ENCODE peak calls at places on chromosome 1, in four cellular contexts. S is IMR-90, V is endothelial cell of umbilical vein, E is K562. Q is an unnamed sample.

GRCh38 chr1:49694251-49694827 is 329.4 kb downstream of the AGBL4 start:
- DNase-seq in S (no peak), V (no peak), E (no peak), Q (no peak)

GRCh38 chr1:22932803-22933470 is 39.7 kb downstream of the LACTBL1 start:
- DNase-seq in S (no peak), V (no peak), E (no peak), Q (no peak)

GRCh38 chr1:106526650-106527049 is 529.8 kb upstream of the PRMT6 start:
- DNase-seq in S (peak; percentile 46), V (no peak), E (no peak), Q (peak; percentile 30)

GRCh38 chr1:100851726-100852125 is 42.9 kb downstream of the EXTL2 start:
- DNase-seq in S (no peak), V (no peak), E (no peak), Q (no peak)

GRCh38 chr1:221793439-221794078 is 51.7 kb upstream of the DUSP10 start:
- DNase-seq in S (no peak), V (no peak), E (no peak), Q (no peak)

GRCh38 chr1:53278294-53278693 is 40.0 kb upstream of the MAGOH start:
- DNase-seq in S (peak; percentile 7), V (peak; percentile 36), E (peak; percentile 62), Q (no peak)

GRCh38 chr1:44408181-44409018 is 3.3 kb downstream of the RNF220 start:
- DNase-seq in S (no peak), V (no peak), E (no peak), Q (no peak)

GRCh38 chr1:53314606-53315005 is 13.3 kb downstream of the LRP8 start:
- DNase-seq in S (no peak), V (no peak), E (no peak), Q (no peak)

GRCh38 chr1:108624069-108624468 is 36.8 kb downstream of the HENMT1 start:
- DNase-seq in S (no peak), V (no peak), E (no peak), Q (no peak)

GRCh38 chr1:155981266-155982088 is 3.1 kb upstream of the ARHGEF2 start:
- DNase-seq in S (peak; percentile 89), V (peak; percentile 55), E (peak; percentile 78), Q (no peak)

GRCh38 chr1:20115916-20116315 is 3.4 kb downstream of the PLA2G2D start:
- DNase-seq in S (no peak), V (no peak), E (no peak), Q (no peak)

GRCh38 chr1:80836505-80836904 is 964.2 kb upstream of the ADGRL2 start:
- DNase-seq in S (no peak), V (no peak), E (no peak), Q (no peak)

GRCh38 chr1:100304921-100305320 is 38.9 kb downstream of the RTCA start:
- DNase-seq in S (no peak), V (no peak), E (no peak), Q (no peak)

GRCh38 chr1:29631361-29631760 is 395.0 kb downstream of the PTPRU start:
- DNase-seq in S (peak; percentile 66), V (no peak), E (no peak), Q (no peak)

GRCh38 chr1:97202981-97203380 is 481.4 kb downstream of the PTBP2 start:
- DNase-seq in S (no peak), V (no peak), E (no peak), Q (no peak)

GRCh38 chr1:235783148-235783776 is 83.4 kb downstream of the LYST start:
- DNase-seq in S (peak; percentile 73), V (peak; percentile 52), E (peak; percentile 34), Q (no peak)

GRCh38 chr1:93605812-93606512 is 75.7 kb downstream of the BCAR3 start:
- DNase-seq in S (peak; percentile 97), V (peak; percentile 43), E (no peak), Q (no peak)

GRCh38 chr1:26275580-26276431 is 4.1 kb upstream of the SH3BGRL3 start:
- DNase-seq in S (peak; percentile 95), V (peak; percentile 93), E (peak; percentile 95), Q (peak; percentile 91)

GRCh38 chr1:47409311-47410085 is 6.6 kb upstream of the FOXE3 start:
- DNase-seq in S (peak; percentile 84), V (no peak), E (peak; percentile 24), Q (no peak)

GRCh38 chr1:22801753-22802152 is 91.1 kb downstream of the EPHB2 start:
- DNase-seq in S (no peak), V (no peak), E (no peak), Q (no peak)

GRCh38 chr1:19154876-19155275 is 55.2 kb downstream of the UBR4 start:
- DNase-seq in S (no peak), V (no peak), E (no peak), Q (no peak)

GRCh38 chr1:112544753-112545152 is 36.0 kb downstream of the WNT2B start:
- DNase-seq in S (peak; percentile 55), V (peak; percentile 49), E (no peak), Q (no peak)

GRCh38 chr1:19866758-19867157 is 15.4 kb upstream of the OTUD3 start:
- DNase-seq in S (no peak), V (no peak), E (no peak), Q (no peak)

GRCh38 chr1:65493792-65494191 is 73.3 kb downstream of the LEPR start:
- DNase-seq in S (no peak), V (peak; percentile 90), E (no peak), Q (no peak)

GRCh38 chr1:165795894-165796293 is 27.2 kb upstream of the TMCO1 start:
- DNase-seq in S (no peak), V (no peak), E (no peak), Q (no peak)

GRCh38 chr1:43235451-43236121 is 34.2 kb upstream of the TMEM125 start:
- DNase-seq in S (no peak), V (no peak), E (no peak), Q (no peak)

GRCh38 chr1:28860332-28861073 is 48.5 kb downstream of the OPRD1 start:
- DNase-seq in S (no peak), V (peak; percentile 36), E (peak; percentile 41), Q (peak; percentile 55)

GRCh38 chr1:84693774-84694173 is 3.5 kb upstream of the SSX2IP start:
- DNase-seq in S (no peak), V (no peak), E (no peak), Q (no peak)

GRCh38 chr1:202994756-202995155 is 12.4 kb upstream of the TMEM183A start:
- DNase-seq in S (no peak), V (no peak), E (no peak), Q (no peak)

GRCh38 chr1:203001986-203002385 is 5.2 kb upstream of the TMEM183A start:
- DNase-seq in S (no peak), V (no peak), E (no peak), Q (no peak)

GRCh38 chr1:203000217-203000944 is 6.8 kb upstream of the TMEM183A start:
- DNase-seq in S (no peak), V (no peak), E (no peak), Q (no peak)

GRCh38 chr1:203002951-203003350 is 4.2 kb upstream of the TMEM183A start:
- DNase-seq in S (no peak), V (no peak), E (no peak), Q (no peak)

GRCh38 chr1:202998836-202999750 is 8.1 kb upstream of the TMEM183A start:
- DNase-seq in S (peak; percentile 52), V (peak; percentile 69), E (peak; percentile 86), Q (no peak)
- H3K4me3 ChIP-seq in S (no peak overlapping the region), V (no peak overlapping the region), E (no peak overlapping the region), Q (no peak overlapping the region)

DNA sequence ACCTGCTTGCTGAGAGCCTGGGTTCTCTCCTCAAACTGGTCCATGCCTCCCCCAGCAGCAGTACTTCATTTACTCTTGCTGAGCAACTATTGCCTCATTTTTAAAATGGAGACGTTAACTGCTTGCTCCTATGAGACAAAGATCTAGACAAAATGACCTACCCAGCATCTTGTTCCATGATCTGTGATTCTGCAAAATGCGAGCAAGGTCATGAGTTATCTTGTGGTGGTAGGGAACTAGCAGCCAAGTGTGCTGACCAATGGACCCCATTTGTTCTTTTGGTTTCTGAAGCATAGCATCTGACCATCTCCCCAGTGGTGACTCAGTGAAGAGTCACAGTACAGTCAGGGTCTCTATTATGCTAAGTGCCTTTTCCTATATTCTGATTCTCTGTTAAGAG is 40.4 kb downstream of the TBX15 start:
- DNase-seq in S (peak; percentile 46), V (no peak), E (no peak), Q (no peak)
- H3K4me1 ChIP-seq in S (no peaks in the 10 kb centered on the region), V (no peaks in the 10 kb centered on the region), E (no peaks in the 10 kb centered on the region), Q (no peaks in the 10 kb centered on the region)

GRCh38 chr1:167764458-167765330 is 42.9 kb downstream of the MPZL1 start:
- DNase-seq in S (peak; percentile 56), V (no peak), E (no peak), Q (no peak)

GRCh38 chr1:167770127-167770526 is 48.3 kb downstream of the MPZL1 start:
- DNase-seq in S (no peak), V (no peak), E (peak; percentile 51), Q (no peak)

GRCh38 chr1:167766538-167766937 is 44.8 kb downstream of the MPZL1 start:
- DNase-seq in S (no peak), V (no peak), E (no peak), Q (no peak)

GRCh38 chr1:167765496-167765895 is 43.7 kb downstream of the MPZL1 start:
- DNase-seq in S (no peak), V (no peak), E (no peak), Q (no peak)

DNA sequence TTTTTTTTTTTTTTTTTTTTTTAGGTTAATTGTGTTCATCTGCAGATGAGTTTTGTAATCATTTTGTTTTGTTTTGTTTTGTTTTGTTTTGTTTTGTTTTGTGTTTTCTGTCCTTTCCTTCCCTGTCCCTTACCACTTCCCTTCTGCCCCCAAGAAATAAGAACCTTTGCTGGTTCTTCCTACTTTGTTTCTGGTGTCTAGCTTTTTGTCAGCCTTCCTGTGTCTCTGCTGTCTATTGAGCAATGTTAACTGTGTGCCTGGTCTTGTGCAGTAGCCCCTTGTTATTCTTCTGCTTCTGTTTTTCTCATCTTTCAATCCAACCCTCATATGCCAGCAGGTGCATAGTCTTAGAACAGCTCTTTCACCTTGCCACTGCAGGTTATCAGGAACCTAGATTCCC is 46.0 kb downstream of the MPZL1 start:
- DNase-seq in S (no peak), V (no peak), E (no peak), Q (no peak)
- H3K9me1 ChIP-seq in S (peaks cover 11% of the 10 kb centered on the region), V (no peaks in the 10 kb centered on the region), E (no peaks in the 10 kb centered on the region), Q (no peaks in the 10 kb centered on the region)

GRCh38 chr1:34863501-34863900 is 4.0 kb upstream of the SMIM12 start:
- DNase-seq in S (no peak), V (no peak), E (no peak), Q (no peak)

GRCh38 chr1:34856697-34857096 is 2.9 kb downstream of the SMIM12 start:
- DNase-seq in S (no peak), V (no peak), E (no peak), Q (no peak)

GRCh38 chr1:34864759-34865158 is 5.2 kb upstream of the SMIM12 start:
- DNase-seq in S (no peak), V (no peak), E (no peak), Q (no peak)

GRCh38 chr1:34858901-34859441 is 578 bp downstream of the SMIM12 start:
- DNase-seq in S (peak; percentile 28), V (peak; percentile 80), E (peak; percentile 52), Q (no peak)

GRCh38 chr1:34859442-34860200 is at the start of gene SMIM12:
- DNase-seq in S (peak; percentile 90), V (peak; percentile 93), E (peak; percentile 99), Q (peak; percentile 41)
- H3K4me3 ChIP-seq in S (peak within 1 kb of the TSS; percentile 89), V (peak within 1 kb of the TSS; percentile 98), E (peak within 1 kb of the TSS; percentile 83), Q (peak within 1 kb of the TSS; percentile 99)